ENCODE peak calls at places on chromosomes 5 and 9, in eight cellular contexts. B, N, W, Z, F, C, X and H are unnamed samples.
A peak's percentile ranks its signal among the peaks of the same experiment; 100 is the strongest.

GRCh38 chr9:14482856-14483255 is 168.9 kb upstream of the NFIB start:
- DNase-seq in B (no peak), N (no peak), W (no peak), Z (no peak), F (no peak), C (no peak), X (no peak), H (no peak)

GRCh38 chr9:28031521-28032177 is 458.4 kb upstream of the C9orf72 start:
- DNase-seq in B (no peak), N (peak; percentile 80), W (no peak), Z (no peak), F (no peak), C (no peak), X (no peak), H (no peak)

GRCh38 chr5:4199036-4199435 is 603.4 kb downstream of the IRX1 start:
- DNase-seq in B (no peak), N (no peak), W (no peak), Z (no peak), F (no peak), C (no peak), X (no peak), H (no peak)

GRCh38 chr9:89179920-89180667 is 1.5 kb upstream of the SHC3 start:
- DNase-seq in B (peak; percentile 79), N (peak; percentile 95), W (peak; percentile 89), Z (peak; percentile 90), F (peak; percentile 85), C (peak; percentile 93), X (peak; percentile 95), H (peak; percentile 86)

GRCh38 chr5:84688566-84688965 is 303.9 kb upstream of the EDIL3 start:
- DNase-seq in B (no peak), N (no peak), W (no peak), Z (no peak), F (peak; percentile 78), C (no peak), X (peak; percentile 99), H (no peak)

GRCh38 chr5:14155075-14155474 is 11.9 kb downstream of the TRIO start:
- DNase-seq in B (no peak), N (no peak), W (no peak), Z (no peak), F (no peak), C (no peak), X (no peak), H (no peak)

GRCh38 chr9:129640086-129640870 is 1.7 kb downstream of the ASB6 start:
- DNase-seq in B (no peak), N (no peak), W (no peak), Z (no peak), F (no peak), C (no peak), X (peak; percentile 81), H (no peak)

GRCh38 chr5:54873696-54874095 is 111.7 kb downstream of the ESM1 start:
- DNase-seq in B (no peak), N (no peak), W (no peak), Z (no peak), F (no peak), C (no peak), X (peak; percentile 56), H (no peak)

GRCh38 chr9:120609636-120610035 is 29.7 kb upstream of the CDK5RAP2 start:
- DNase-seq in B (no peak), N (no peak), W (no peak), Z (no peak), F (no peak), C (no peak), X (peak; percentile 40), H (no peak)

DNA sequence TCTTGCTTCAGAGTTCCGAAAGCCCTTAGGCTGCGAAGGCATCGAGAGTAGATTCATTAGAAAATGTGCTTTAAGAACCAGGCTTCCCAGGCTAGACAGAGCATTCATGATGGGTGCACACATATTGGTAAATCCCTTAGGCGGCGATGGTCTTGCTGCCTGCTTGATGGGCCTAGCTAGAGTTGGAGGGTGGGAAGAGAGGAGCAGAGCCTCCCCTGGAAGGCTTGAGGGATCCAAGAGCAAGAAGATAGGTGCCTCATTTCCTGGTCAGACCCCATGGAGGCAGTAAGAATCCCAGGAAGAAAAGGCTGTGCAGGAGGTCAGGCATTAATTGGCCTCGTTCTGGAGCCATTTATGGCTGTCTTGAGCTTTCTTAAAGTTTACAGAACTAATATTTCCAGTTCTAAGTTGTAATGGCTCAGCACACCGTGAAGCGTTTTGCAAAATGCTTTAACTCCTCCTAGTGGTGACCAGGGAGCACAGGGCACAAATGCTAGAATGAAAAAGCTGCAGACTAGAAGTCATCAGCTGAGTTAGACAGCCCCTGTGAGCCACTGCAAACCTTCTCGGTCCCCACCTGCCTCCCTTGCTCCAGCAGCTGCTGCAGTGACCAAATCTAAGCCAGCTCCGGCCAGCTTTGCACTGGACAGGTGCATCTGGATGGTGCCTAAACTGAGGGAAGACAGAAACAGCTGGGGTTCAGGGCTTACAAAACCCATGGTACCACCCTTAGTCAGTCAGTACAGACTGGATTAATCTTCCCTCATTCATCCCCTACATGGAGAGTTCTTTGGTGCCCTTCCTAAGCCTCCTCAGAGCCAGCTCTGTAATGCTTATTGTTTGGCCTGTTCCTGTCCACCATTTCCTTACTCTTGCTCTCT is 14.7 kb downstream of the SLC45A2 start:
- DNase-seq in B (peak; percentile 24), N (peak; percentile 64), W (no peak), Z (no peak), F (peak; percentile 38), C (no peak), X (peak; percentile 32), H (no peak)
- TF ChIP-seq CTCF in B (peak; percentile 66), N (peak; percentile 78), W (peak; percentile 36), Z (peak; percentile 51), F (peak; percentile 66), C (peak; percentile 69), X (peak; percentile 96), H (peak; percentile 29)

GRCh38 chr5:136279314-136279713 is 86.0 kb downstream of the TRPC7 start:
- DNase-seq in B (no peak), N (no peak), W (no peak), Z (no peak), F (peak; percentile 3), C (no peak), X (peak; percentile 12), H (no peak)

GRCh38 chr5:136275601-136276000 is 82.6 kb upstream of the SMIM32 start:
- DNase-seq in B (no peak), N (no peak), W (no peak), Z (no peak), F (no peak), C (no peak), X (no peak), H (no peak)

GRCh38 chr5:136276087-136276486 is 83.1 kb upstream of the SMIM32 start:
- DNase-seq in B (no peak), N (no peak), W (no peak), Z (no peak), F (no peak), C (no peak), X (no peak), H (no peak)

DNA sequence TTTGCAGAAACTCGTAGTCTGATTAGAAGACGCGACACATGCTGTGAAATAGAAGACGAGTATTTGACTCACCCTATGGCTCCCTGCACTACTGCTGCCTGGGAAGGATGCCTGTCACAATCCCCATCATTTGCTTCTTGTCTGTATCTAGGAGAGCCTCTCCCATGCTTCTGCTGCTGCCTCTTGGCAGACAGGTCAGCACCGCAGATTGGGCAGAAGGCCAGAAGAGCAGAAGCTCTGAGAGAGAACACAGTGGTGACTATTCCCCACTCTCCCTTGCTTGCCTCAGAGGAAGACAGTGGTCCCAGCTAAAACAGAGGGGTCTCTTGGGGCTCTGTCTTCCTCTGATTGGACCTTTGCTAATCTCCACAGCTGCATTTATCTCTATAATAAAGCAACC is 84.0 kb upstream of the SMIM32 start:
- DNase-seq in B (no peak), N (no peak), W (no peak), Z (no peak), F (no peak), C (no peak), X (no peak), H (no peak)
- TF ChIP-seq CTCF in B (no peak), N (no peak), W (no peak), Z (no peak), F (no peak), C (no peak), X (no peak), H (no peak)

DNA sequence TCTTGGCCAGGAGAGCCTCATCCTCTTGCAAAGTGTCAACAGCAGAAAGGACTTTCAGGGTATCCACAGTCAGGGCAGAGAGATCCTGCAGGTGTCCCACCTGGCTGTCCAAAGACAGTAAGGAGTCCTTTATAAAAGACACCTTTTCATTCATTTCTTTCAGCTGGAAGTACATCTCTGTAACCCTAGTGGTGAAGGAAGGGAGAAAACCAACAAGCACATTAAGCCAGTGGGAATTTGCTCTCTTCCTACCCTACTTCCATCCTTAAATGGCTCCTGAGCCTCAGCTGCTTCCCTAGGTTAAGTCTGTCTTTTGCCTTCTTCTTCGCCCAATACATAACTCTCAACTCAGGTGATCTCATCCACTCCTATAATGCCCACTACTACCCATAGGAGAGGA is 124.8 kb downstream of the TRPM6 start:
- DNase-seq in B (no peak), N (no peak), W (no peak), Z (no peak), F (no peak), C (no peak), X (no peak), H (no peak)
- TF ChIP-seq CTCF in B (no peak), N (peak; percentile 11), W (no peak), Z (no peak), F (no peak), C (no peak), X (no peak), H (no peak)

DNA sequence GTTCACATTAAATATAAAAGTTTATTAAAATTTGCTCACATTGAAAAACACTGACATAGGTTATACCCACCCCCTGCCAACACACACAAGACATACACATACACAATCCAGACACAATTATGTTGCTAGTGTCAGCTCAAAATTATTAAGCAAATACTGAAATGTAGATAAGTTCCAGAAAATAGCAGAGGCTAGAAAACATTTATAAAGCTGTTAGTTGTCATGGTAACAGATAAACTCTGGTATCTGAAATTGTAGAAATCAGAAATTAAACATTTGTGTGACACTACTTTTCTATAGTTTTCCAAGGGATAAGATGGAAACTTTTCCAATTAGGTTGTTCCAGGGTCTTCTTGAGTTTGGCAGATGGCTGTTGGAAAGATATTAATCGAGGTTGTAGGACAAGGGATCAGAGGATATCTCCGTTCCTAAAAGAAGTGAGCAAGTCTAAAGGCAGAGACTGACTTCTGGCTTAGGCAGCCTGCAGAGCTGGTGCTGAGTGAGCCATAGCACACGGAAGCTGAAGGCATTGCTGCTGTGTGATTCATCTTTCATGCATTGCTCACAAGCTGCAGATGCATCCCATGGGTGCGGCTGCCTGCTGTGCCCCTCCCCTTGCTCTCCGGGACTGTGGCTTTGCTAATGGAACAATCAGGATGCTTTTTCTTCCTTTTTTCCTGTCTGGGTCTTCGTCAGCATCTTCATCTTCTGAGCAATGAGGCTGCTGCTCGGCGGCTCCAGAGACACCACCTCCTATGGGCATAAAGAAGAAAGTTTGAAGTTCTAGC is 341.5 kb downstream of the DIRAS2 start:
- DNase-seq in B (no peak), N (no peak), W (no peak), Z (no peak), F (peak; percentile 92), C (no peak), X (peak; percentile 89), H (no peak)
- TF ChIP-seq CTCF in B (no peak), N (no peak), W (no peak), Z (no peak), F (no peak), C (no peak), X (no peak), H (no peak)